ENCODE peak calls at places on chromosomes 16 and 17, in four cellular contexts. J, U, Z and M are unnamed samples.
A peak's percentile ranks its signal among the peaks of the same experiment; 100 is the strongest.

GRCh38 chr17:20179031-20179430 is 169.9 kb downstream of the SPECC1 start:
- DNase-seq in U (no peak), J (no peak), Z (no peak), M (no peak)

GRCh38 chr17:79465011-79466006 is 145.5 kb downstream of the RBFOX3 start:
- DNase-seq in Z (no peak), U (no peak), J (no peak), M (no peak)

GRCh38 chr17:36942031-36942599 is 4.8 kb downstream of the LHX1 start:
- DNase-seq in Z (no peak), U (no peak), J (no peak), M (no peak)

GRCh38 chr17:9900744-9901143 is 4.3 kb downstream of the RCVRN start:
- DNase-seq in U (no peak), Z (no peak), J (no peak), M (no peak)

GRCh38 chr17:47180337-47180736 is 8.8 kb downstream of the CDC27 start:
- DNase-seq in U (no peak), J (no peak), Z (no peak), M (no peak)

GRCh38 chr17:9693755-9694154 is 48.4 kb downstream of the USP43 start:
- DNase-seq in J (no peak), U (no peak), Z (no peak), M (no peak)

GRCh38 chr16:48041861-48042435 is 113.8 kb downstream of the ABCC12 start:
- DNase-seq in U (no peak), J (no peak), Z (no peak), M (no peak)

GRCh38 chr16:84572096-84572495 is 45.8 kb downstream of the COTL1 start:
- DNase-seq in J (no peak), U (no peak), Z (no peak), M (no peak)

GRCh38 chr17:61230972-61231820 is 168.4 kb upstream of the TBX2 start:
- DNase-seq in U (no peak), J (no peak), Z (no peak), M (no peak)

GRCh38 chr16:67269766-67270165 is 9.6 kb upstream of the PLEKHG4 start:
- DNase-seq in U (no peak), Z (no peak), J (no peak), M (peak; percentile 35)

GRCh38 chr16:50320310-50320709 is 48.5 kb downstream of the BRD7 start:
- DNase-seq in Z (no peak), J (no peak), U (no peak), M (no peak)

GRCh38 chr17:67246648-67247415 is 1.8 kb upstream of the HELZ start:
- DNase-seq in Z (peak; percentile 76), U (peak; percentile 79), J (no peak), M (peak; percentile 91)

GRCh38 chr16:84774810-84775209 is 45.0 kb upstream of the CRISPLD2 start:
- DNase-seq in U (no peak), J (no peak), Z (no peak), M (no peak)

GRCh38 chr17:82820278-82821251 is 19.3 kb downstream of the ZNF750 start:
- DNase-seq in Z (no peak), U (no peak), J (no peak), M (no peak)

GRCh38 chr17:17822189-17822978 is 14.4 kb downstream of the SREBF1 start:
- DNase-seq in Z (no peak), J (no peak), U (no peak), M (peak; percentile 78)

GRCh38 chr17:17683710-17684365 is 2.6 kb downstream of the RAI1 start:
- DNase-seq in U (no peak), Z (no peak), J (no peak), M (no peak)

GRCh38 chr16:4005281-4005680 is 111.0 kb downstream of the ADCY9 start:
- DNase-seq in U (no peak), Z (no peak), J (no peak), M (no peak)

GRCh38 chr17:32445976-32446375 is 1.7 kb downstream of the PSMD11 start:
- DNase-seq in Z (no peak), U (no peak), J (no peak), M (no peak)

GRCh38 chr16:28217326-28217725 is 5.6 kb upstream of the XPO6 start:
- DNase-seq in Z (no peak), U (no peak), J (no peak), M (no peak)

GRCh38 chr17:75615301-75615700 is 17.9 kb upstream of the SMIM5 start:
- DNase-seq in J (no peak), U (no peak), Z (no peak), M (peak; percentile 73)

GRCh38 chr17:78268960-78269892 is 37.8 kb downstream of the TMEM235 start:
- DNase-seq in Z (no peak), J (no peak), U (peak; percentile 42), M (no peak)

GRCh38 chr16:82404586-82405315 is 222.0 kb upstream of the CDH13 start:
- DNase-seq in U (no peak), J (no peak), Z (no peak), M (no peak)

GRCh38 chr17:39949028-39949427 is 13.8 kb upstream of the GSDMA start:
- DNase-seq in U (no peak), Z (no peak), J (no peak), M (no peak)

GRCh38 chr16:759110-759910 is 1.2 kb upstream of the MSLN start:
- DNase-seq in Z (no peak), U (no peak), J (no peak), M (peak; percentile 92)

GRCh38 chr17:17760872-17761550 is 75.8 kb downstream of the SREBF1 start:
- DNase-seq in Z (no peak), U (no peak), J (no peak), M (no peak)

GRCh38 chr17:47239663-47240374 is 13.8 kb upstream of the ITGB3 start:
- DNase-seq in J (no peak), Z (peak; percentile 85), U (no peak), M (peak; percentile 6)

GRCh38 chr17:64599187-64599676 is 62.9 kb downstream of the SMURF2 start:
- DNase-seq in J (peak; percentile 11), Z (peak; percentile 55), U (no peak), M (no peak)

GRCh38 chr16:50153648-50154368 is 702 bp downstream of the TENT4B start:
- DNase-seq in U (no peak), Z (peak; percentile 52), J (peak; percentile 39), M (peak; percentile 92)

GRCh38 chr17:47830396-47830907 is 889 bp downstream of the MRPL10 start:
- DNase-seq in J (no peak), Z (no peak), U (no peak), M (no peak)

GRCh38 chr17:80777274-80777673 is 214.4 kb upstream of the CHMP6 start:
- DNase-seq in J (no peak), U (no peak), Z (no peak), M (no peak)